ENCODE peak calls at places on chromosomes 1 and 21, in five cellular contexts. F, T, W, P and Z are unnamed samples.

GRCh38 chr1:53289050-53289429 is 38.8 kb downstream of the LRP8 start:
- DNase-seq in F (no peak), T (no peak), W (no peak), P (no peak), Z (no peak)

GRCh38 chr1:86345053-86345452 is 51.1 kb downstream of the ODF2L start:
- DNase-seq in F (no peak), T (no peak), W (no peak), P (no peak), Z (no peak)

GRCh38 chr1:15039017-15039648 is 114.4 kb upstream of the TMEM51 start:
- DNase-seq in F (no peak), T (no peak), W (no peak), P (no peak), Z (no peak)

GRCh38 chr1:102500795-102501194 is 504.1 kb upstream of the OLFM3 start:
- DNase-seq in F (no peak), T (no peak), W (no peak), P (no peak), Z (no peak)

GRCh38 chr1:8879348-8880067 is 1.0 kb upstream of the ENO1 start:
- DNase-seq in F (peak), T (peak), W (no peak), P (no peak), Z (no peak)

GRCh38 chr21:41112740-41113692 is 54.9 kb upstream of the BACE2 start:
- DNase-seq in F (peak), T (peak), W (no peak), P (no peak), Z (no peak)

GRCh38 chr1:240230821-240231220 is 139.1 kb downstream of the FMN2 start:
- DNase-seq in F (no peak), T (no peak), W (no peak), P (no peak), Z (no peak)

GRCh38 chr1:118992868-118993711 is 4.9 kb upstream of the TBX15 start:
- DNase-seq in F (no peak), T (no peak), W (no peak), P (no peak), Z (no peak)

GRCh38 chr1:58809327-58810040 is 25.6 kb upstream of the JUN start:
- DNase-seq in F (peak), T (peak), W (no peak), P (no peak), Z (no peak)

GRCh38 chr1:195376190-195376589 is 1232.0 kb downstream of the KCNT2 start:
- DNase-seq in F (peak), T (no peak), W (no peak), P (no peak), Z (no peak)

GRCh38 chr1:91643431-91643830 is 142.8 kb downstream of the CDC7 start:
- DNase-seq in F (no peak), T (no peak), W (no peak), P (no peak), Z (no peak)

GRCh38 chr1:2174348-2175054 is 20.1 kb downstream of the FAAP20 start:
- DNase-seq in F (peak), T (peak), W (no peak), P (no peak), Z (no peak)

GRCh38 chr1:57295326-57295725 is 128.5 kb downstream of the DAB1 start:
- DNase-seq in F (no peak), T (no peak), W (no peak), P (no peak), Z (no peak)

GRCh38 chr1:121516279-121516967 is 331.6 kb downstream of the SRGAP2C start:
- DNase-seq in F (no peak), T (no peak), W (no peak), P (no peak), Z (no peak)

GRCh38 chr1:41420877-41421276 is 59.6 kb downstream of the FOXO6 start:
- DNase-seq in F (no peak), T (peak), W (no peak), P (no peak), Z (no peak)

GRCh38 chr1:234709473-234710279 is 99.7 kb upstream of the IRF2BP2 start:
- DNase-seq in F (no peak), T (no peak), W (no peak), P (no peak), Z (no peak)

GRCh38 chr1:204576422-204576821 is 60.2 kb downstream of the MDM4 start:
- DNase-seq in F (no peak), T (no peak), W (no peak), P (no peak), Z (no peak)

GRCh38 chr21:44377201-44377921 is 23.9 kb downstream of the TRPM2 start:
- DNase-seq in F (no peak), T (no peak), W (no peak), P (no peak), Z (no peak)

GRCh38 chr1:230167419-230167852 is 100.4 kb downstream of the GALNT2 start:
- DNase-seq in F (peak), T (peak), W (no peak), P (peak), Z (no peak)

GRCh38 chr1:116111196-116112021 is at the start of gene MAB21L3:
- DNase-seq in F (peak), T (no peak), W (no peak), P (peak), Z (no peak)

GRCh38 chr1:92567211-92567868 is 80.6 kb upstream of the GFI1 start:
- DNase-seq in F (peak), T (no peak), W (no peak), P (no peak), Z (no peak)

GRCh38 chr1:181503130-181503810 is 20.0 kb downstream of the CACNA1E start:
- DNase-seq in F (peak), T (no peak), W (no peak), P (no peak), Z (no peak)

GRCh38 chr1:113021430-113022085 is 51.4 kb upstream of the LRIG2 start:
- DNase-seq in F (peak), T (no peak), W (no peak), P (no peak), Z (no peak)

GRCh38 chr1:156775799-156776198 is 8.5 kb downstream of the PRCC start:
- DNase-seq in F (no peak), T (no peak), W (no peak), P (no peak), Z (no peak)

GRCh38 chr1:172917972-172918371 is 132.8 kb downstream of the TNFSF18 start:
- DNase-seq in F (peak), T (peak), W (no peak), P (no peak), Z (peak)

GRCh38 chr1:17355898-17356297 is 16.1 kb upstream of the PADI6 start:
- DNase-seq in F (no peak), T (no peak), W (no peak), P (no peak), Z (no peak)

GRCh38 chr1:151661728-151662127 is 49.9 kb downstream of the SNX27 start:
- DNase-seq in F (no peak), T (no peak), W (no peak), P (no peak), Z (no peak)

GRCh38 chr1:24855474-24855873 is 74.6 kb downstream of the RUNX3 start:
- DNase-seq in F (no peak), T (no peak), W (no peak), P (no peak), Z (no peak)

GRCh38 chr1:160779662-160780397 is 16.1 kb upstream of the LY9 start:
- DNase-seq in F (no peak), T (no peak), W (no peak), P (no peak), Z (no peak)
- TF ChIP-seq CTCF in F (peak), T (peak), W (peak), P (peak), Z (peak)

GRCh38 chr1:150151291-150152181 is 1.8 kb downstream of the PLEKHO1 start:
- DNase-seq in F (no peak), T (no peak), W (no peak), P (no peak), Z (no peak)
- H3K4me3 ChIP-seq in F (no peak), T (peak), W (peak), P (peak), Z (peak)

DNA sequence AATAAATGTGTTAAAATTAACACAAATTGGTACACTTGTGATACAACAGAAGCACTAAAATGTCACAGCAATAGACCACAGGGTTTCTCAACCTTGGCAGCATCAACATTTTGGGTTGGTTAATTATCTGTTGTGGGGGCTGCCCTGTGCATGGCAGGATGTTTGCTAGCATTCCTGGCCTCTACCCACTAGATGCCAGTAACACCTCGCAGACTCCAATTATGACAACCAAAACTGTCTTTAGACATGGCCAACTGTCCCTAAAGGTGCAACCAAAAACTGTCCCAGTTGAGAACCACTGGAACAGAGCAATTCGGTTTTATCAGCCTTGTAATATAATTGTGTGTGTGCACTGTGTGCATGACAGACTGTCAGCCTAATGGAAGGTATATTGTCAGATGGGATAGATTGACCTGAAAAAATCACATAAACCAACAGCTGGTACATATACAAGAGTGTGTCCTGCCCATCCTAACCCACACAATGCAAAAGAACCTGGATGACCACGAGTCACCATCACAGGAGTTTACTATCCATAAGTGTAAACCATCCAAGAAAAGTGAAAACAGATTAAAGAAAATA is 13.5 kb upstream of the ERG start:
- DNase-seq in F (no peak), T (no peak), W (no peak), P (no peak), Z (no peak)
- TF ChIP-seq CTCF in F (no peak), T (no peak), W (no peak), P (no peak), Z (peak)

DNA sequence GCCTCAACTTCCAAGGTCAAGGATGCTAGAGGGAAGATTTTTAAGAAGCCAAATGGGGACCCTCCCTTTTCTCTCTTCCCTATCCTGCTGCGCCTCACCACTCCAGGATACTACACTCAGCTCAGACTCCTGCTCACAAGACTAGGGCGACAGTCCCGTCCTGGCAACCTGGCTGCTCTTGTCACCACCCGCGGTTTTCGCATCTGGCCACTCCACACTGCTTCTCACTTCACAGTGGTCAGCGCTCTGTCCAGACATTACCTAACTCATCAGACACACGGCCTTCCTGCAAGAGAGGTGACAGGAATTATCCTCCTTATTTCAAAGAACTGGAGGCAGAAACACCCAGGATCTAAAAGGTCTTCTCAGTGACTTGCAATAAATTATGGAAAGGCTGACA is 42.1 kb downstream of the ASTN1 start:
- DNase-seq in F (no peak), T (no peak), W (no peak), P (no peak), Z (no peak)
- H3K4me3 ChIP-seq in F (no peak), T (no peak), W (no peak), P (no peak), Z (no peak)

GRCh38 chr1:109368464-109368863 is 29.3 kb downstream of the SORT1 start:
- DNase-seq in F (no peak), T (no peak), W (no peak), P (no peak), Z (no peak)
- TF ChIP-seq CTCF in F (no peak), T (no peak), W (no peak), P (no peak), Z (no peak)

DNA sequence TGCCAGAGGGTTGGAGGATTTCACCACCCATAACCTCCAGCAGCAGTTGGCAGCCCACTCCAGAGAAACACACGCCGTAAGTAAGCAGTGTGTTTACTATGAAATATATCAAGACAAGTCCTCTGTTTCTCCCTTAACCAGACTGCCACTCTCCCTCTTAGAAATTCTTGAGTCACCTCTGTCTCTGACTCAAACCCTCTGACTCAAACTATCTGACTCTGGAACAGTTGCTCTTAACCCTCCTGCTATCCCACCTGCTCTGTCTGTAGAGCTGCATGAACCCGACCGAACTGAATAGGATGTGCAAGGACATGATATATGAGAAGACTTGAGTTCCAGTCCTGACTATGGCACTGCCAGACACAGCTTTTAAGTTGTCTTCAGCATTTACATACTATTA is 14.1 kb downstream of the INPP5B start:
- DNase-seq in F (peak), T (peak), W (no peak), P (no peak), Z (no peak)
- H3K4me3 ChIP-seq in F (no peak), T (no peak), W (no peak), P (no peak), Z (no peak)

GRCh38 chr1:39427912-39428311 is 63.5 kb upstream of the BMP8A start:
- DNase-seq in F (no peak), T (no peak), W (no peak), P (no peak), Z (no peak)
- TF ChIP-seq CTCF in F (no peak), T (no peak), W (no peak), P (no peak), Z (no peak)

DNA sequence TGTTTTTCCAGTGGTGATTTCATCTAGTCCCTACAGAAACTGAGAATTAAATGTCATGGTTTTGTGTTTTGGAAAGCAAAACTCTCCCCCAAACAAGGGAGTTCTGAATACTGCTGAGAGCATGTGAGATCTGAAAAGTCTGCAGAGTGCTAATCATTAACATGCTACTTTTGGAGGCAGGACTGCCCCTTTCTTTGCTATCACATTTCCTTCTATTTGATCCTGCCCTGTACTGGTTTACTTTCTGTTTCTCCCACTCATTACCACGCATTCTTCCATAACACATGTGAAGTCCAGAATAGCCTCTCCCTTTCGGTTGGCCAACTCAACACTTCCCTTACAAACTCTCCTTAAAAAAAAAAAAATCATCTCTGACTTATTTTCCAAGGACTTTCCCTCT is 63.6 kb downstream of the GADD45A start:
- DNase-seq in F (peak), T (peak), W (no peak), P (peak), Z (peak)
- H3K4me3 ChIP-seq in F (no peak), T (no peak), W (no peak), P (peak), Z (peak)